ENCODE peak calls at places on chromosomes 7 and 10, in nine cellular contexts. S, F, A, N, P, C, G, K and V are unnamed samples.

GRCh38 chr7:113394856-113395255 is 276.5 kb upstream of the SMIM30 start:
- DNase-seq in F (no peak), P (no peak), A (no peak), K (no peak), G (no peak), N (no peak), S (no peak), C (no peak), V (no peak)

GRCh38 chr7:4297165-4297842 is 384.8 kb upstream of the FOXK1 start:
- DNase-seq in F (peak), N (no peak), A (no peak), K (no peak), G (no peak), S (no peak), P (no peak), C (no peak), V (no peak)

GRCh38 chr7:85630904-85631582 is 444.2 kb upstream of the SEMA3D start:
- DNase-seq in G (no peak), N (no peak), C (no peak), K (no peak), F (no peak), A (no peak), S (no peak), P (no peak), V (no peak)

GRCh38 chr10:82925547-82925946 is 1050.6 kb downstream of the NRG3 start:
- DNase-seq in K (no peak), C (no peak), G (no peak), F (no peak), A (no peak), P (no peak), S (no peak), N (no peak), V (no peak)

GRCh38 chr10:86344714-86345161 is 21.9 kb downstream of the GRID1 start:
- DNase-seq in F (peak), A (no peak), N (no peak), C (no peak), S (no peak), P (no peak), K (no peak), G (no peak), V (no peak)

GRCh38 chr10:90644165-90644564 is 213.7 kb downstream of the HTR7 start:
- DNase-seq in N (no peak), F (no peak), G (no peak), C (no peak), P (no peak), A (no peak), S (no peak), K (no peak), V (no peak)

GRCh38 chr10:77983384-77984341 is 45.7 kb downstream of the POLR3A start:
- DNase-seq in P (no peak), N (no peak), C (no peak), A (no peak), F (no peak), G (no peak), S (no peak), K (no peak), V (no peak)

GRCh38 chr7:33933611-33934281 is 28.4 kb downstream of the BMPER start:
- DNase-seq in S (no peak), C (no peak), K (no peak), P (peak), G (no peak), N (no peak), A (no peak), F (no peak), V (no peak)

GRCh38 chr7:6367701-6368211 is 80.0 kb downstream of the DAGLB start:
- DNase-seq in G (no peak), C (no peak), P (no peak), K (no peak), A (no peak), S (no peak), F (peak), N (no peak), V (no peak)

GRCh38 chr10:17214486-17214885 is 13.0 kb upstream of the TRDMT1 start:
- DNase-seq in K (no peak), N (no peak), G (no peak), F (no peak), A (no peak), C (no peak), S (no peak), P (no peak), V (no peak)

GRCh38 chr10:102112210-102112817 is 7.9 kb downstream of the LDB1 start:
- DNase-seq in P (no peak), K (peak), F (no peak), C (no peak), N (no peak), S (no peak), G (no peak), A (no peak), V (no peak)

GRCh38 chr10:102113261-102113955 is 6.8 kb downstream of the LDB1 start:
- DNase-seq in K (no peak), G (no peak), S (no peak), F (no peak), A (no peak), P (no peak), N (no peak), C (no peak), V (peak)

GRCh38 chr10:102114861-102115618 is 5.1 kb downstream of the LDB1 start:
- DNase-seq in S (no peak), G (peak), K (peak), F (peak), N (peak), P (no peak), C (peak), A (peak), V (peak)

GRCh38 chr10:102115775-102116174 is 4.4 kb downstream of the LDB1 start:
- DNase-seq in A (no peak), C (no peak), P (no peak), F (no peak), N (no peak), S (no peak), K (no peak), G (no peak), V (no peak)

DNA sequence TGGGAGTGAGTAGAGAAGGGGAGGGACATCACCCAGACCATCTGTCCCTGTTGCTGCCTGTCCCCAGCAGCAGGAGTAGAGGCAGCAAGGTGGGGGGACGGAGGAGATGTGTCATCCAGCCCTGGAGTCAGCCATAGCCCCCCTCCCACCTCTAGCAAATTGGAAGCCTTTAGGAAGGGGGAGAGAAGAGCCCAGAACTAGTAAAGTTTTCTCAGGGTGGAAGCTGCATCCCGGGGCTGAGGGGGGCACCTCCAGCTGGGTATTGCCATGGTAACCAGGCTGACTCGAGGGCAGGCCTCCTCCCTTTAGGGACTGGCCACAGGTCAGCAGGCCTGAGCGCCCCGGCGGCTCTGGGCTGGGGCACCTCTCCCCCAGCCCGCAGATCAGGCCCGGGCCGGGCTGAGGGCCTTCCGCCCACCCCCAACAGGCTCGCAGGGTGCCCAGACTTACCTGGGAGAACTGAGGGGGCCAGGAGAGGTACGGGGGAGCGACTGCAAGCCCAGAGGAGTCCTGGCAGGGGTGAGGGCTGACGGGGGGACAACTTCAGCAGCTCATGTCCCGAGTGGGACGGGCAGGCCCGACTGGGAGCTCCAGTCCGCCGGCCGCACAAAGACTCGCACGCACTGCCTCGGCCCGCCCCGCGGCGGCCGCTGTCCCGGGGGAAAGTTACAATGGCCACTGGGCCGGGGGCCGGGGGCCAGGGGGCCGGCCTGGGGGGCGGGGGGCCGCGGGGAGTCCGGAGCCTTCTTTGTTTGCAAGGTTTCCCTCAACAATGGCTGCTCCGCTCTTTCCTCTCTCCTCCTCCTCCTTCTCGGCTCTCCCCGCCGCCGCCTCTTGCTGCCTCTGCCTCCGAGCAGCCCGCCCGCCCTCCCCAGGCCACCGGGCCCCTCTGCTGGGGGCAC is 6.0 kb downstream of the LDB1 start:
- DNase-seq in F (peak), P (no peak), A (no peak), K (no peak), G (peak), S (no peak), C (no peak), N (peak), V (no peak)
- H3K27ac ChIP-seq in F (peak), P (peak), A (peak), K (peak), G (peak), S (peak), C (peak), N (peak), V (peak)

DNA sequence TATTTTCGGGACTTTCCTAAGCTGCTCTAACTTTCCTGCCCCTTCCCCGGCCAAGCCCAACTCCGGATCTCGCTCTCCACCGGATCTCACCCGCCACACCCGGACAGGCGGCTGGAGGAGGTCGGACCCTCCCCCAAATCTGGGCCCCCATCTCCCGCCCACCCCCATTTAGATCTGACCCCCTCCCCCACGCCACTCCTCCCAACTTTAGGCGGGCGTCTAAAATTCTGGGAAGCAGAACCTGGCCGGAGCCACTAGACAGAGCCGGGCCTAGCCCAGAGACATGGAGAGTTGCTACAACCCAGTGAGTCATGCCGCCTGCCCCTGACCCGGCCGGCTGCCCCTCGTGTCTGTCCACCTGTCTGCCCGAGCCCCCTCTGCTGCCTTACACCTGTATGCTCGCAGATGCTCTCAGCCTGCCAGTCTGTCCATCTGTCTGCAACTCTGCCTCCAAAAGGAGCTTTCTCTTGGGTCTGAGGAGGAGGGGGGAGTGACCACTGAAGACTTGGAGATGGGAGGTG is at the start of gene NFKB2:
- DNase-seq in K (no peak), N (no peak), G (no peak), C (peak), P (no peak), S (no peak), F (peak), A (no peak), V (no peak)
- TF ChIP-seq POLR2AphosphoS5 in K (no peak), N (no peak), G (no peak), C (no peak), P (no peak), S (no peak), F (no peak), A (no peak), V (no peak)

GRCh38 chr7:77246031-77246430 is 46.4 kb upstream of the FGL2 start:
- DNase-seq in N (no peak), A (no peak), S (no peak), F (no peak), C (no peak), K (no peak), G (no peak), P (no peak), V (no peak)
- TF ChIP-seq POLR2A in N (no peak), A (no peak), S (no peak), F (no peak), C (no peak), K (no peak), G (no peak), P (no peak), V (no peak)

DNA sequence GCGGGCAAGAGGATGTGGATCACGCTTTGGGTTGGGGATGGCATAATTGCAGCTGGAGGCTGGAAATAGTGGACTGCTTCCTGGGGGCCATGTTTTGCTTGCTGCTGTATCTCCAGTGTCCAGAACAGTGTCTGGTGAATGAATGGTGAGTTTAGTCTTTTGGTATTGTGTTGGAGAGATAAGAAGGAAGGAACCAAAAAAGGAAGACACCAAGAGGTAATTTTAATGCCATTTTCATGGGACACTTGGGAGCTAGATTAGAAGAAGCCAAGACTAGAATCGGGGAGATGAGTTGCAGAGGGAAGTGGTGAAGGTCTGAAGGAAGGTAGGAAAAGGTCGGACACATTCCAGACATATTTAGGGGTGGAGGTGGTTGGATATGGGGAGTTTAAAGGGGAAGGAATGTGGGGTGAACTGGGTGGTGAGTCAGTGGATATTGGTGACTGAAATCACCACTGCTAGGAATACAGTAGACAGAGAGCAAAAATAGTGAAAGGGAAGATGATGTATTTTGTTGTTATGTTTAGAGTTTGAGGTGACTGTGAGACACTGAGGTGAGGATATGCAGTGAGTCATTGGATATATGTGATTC is 76.7 kb downstream of the CCNY start:
- DNase-seq in G (no peak), A (no peak), N (no peak), F (no peak), K (no peak), S (no peak), C (no peak), P (no peak), V (no peak)
- H3K27ac ChIP-seq in G (no peak), A (no peak), N (no peak), F (no peak), K (peak), S (no peak), C (no peak), P (no peak), V (no peak)